ENCODE peak calls at places on chromosomes 4 and X, in six cellular contexts. L, N, G, H, Z and E are unnamed samples.

GRCh38 chrX:14913241-14913640 is 40.0 kb downstream of the MOSPD2 start:
- DNase-seq in G (no peak), H (peak), L (no peak), Z (no peak), N (no peak), E (no peak)

GRCh38 chrX:139077303-139078131 is 366.0 kb upstream of the FGF13 start:
- DNase-seq in N (no peak), G (no peak), H (peak), L (no peak), Z (peak), E (no peak)

GRCh38 chrX:104618106-104618895 is 52.3 kb downstream of the IL1RAPL2 start:
- DNase-seq in G (no peak), L (no peak), Z (no peak), H (no peak), N (no peak), E (no peak)

GRCh38 chr4:13980317-13980716 is 352.8 kb upstream of the BOD1L1 start:
- DNase-seq in G (no peak), N (no peak), L (no peak), H (peak), Z (peak), E (no peak)

GRCh38 chrX:151923648-151924047 is 11.0 kb downstream of the MAGEA4 start:
- DNase-seq in G (no peak), L (no peak), N (no peak), H (no peak), Z (no peak), E (no peak)

GRCh38 chr4:3878678-3879077 is 112.5 kb downstream of the ADRA2C start:
- DNase-seq in G (no peak), N (no peak), H (no peak), L (no peak), Z (no peak), E (no peak)

GRCh38 chr4:80454040-80454439 is 118.5 kb downstream of the CFAP299 start:
- DNase-seq in G (no peak), N (no peak), L (no peak), H (no peak), Z (no peak), E (no peak)

GRCh38 chr4:7240341-7240740 is 48.0 kb downstream of the SORCS2 start:
- DNase-seq in G (no peak), H (no peak), L (no peak), N (no peak), Z (no peak), E (no peak)

GRCh38 chr4:53654300-53654758 is 63.0 kb upstream of the LNX1 start:
- DNase-seq in G (no peak), H (peak), Z (no peak), N (no peak), L (no peak), E (no peak)

GRCh38 chr4:187333151-187333550 is 609.5 kb upstream of the FAT1 start:
- DNase-seq in N (no peak), G (no peak), Z (peak), L (no peak), H (no peak), E (no peak)

GRCh38 chrX:41960142-41960541 is 36.8 kb upstream of the CASK start:
- DNase-seq in L (no peak), G (no peak), H (no peak), Z (no peak), N (no peak), E (no peak)

GRCh38 chr4:121656269-121656641 is 40.5 kb downstream of the ANXA5 start:
- DNase-seq in G (peak), N (peak), Z (peak), L (peak), H (peak), E (no peak)

GRCh38 chr4:24042094-24042493 is 152.2 kb upstream of the PPARGC1A start:
- DNase-seq in H (peak), G (no peak), N (no peak), L (no peak), Z (no peak), E (no peak)

GRCh38 chr4:43362875-43363636 is 470.5 kb downstream of the GRXCR1 start:
- DNase-seq in G (no peak), Z (no peak), H (no peak), L (no peak), N (no peak), E (no peak)

GRCh38 chr4:182400754-182401153 is 157.6 kb downstream of the TENM3 start:
- DNase-seq in L (no peak), H (no peak), N (no peak), Z (no peak), G (no peak), E (no peak)